ENCODE peak calls at places on chromosomes 5 and 9, in four cellular contexts. J is hepatocyte, A is MM.1S, G is GM23248. P is an unnamed sample.

GRCh38 chr5:71891856-71892255 is 172.8 kb downstream of the CARTPT start:
- DNase-seq in J (peak; percentile 64), A (no peak), G (peak; percentile 40), P (no peak)

GRCh38 chr9:110821064-110821463 is 152.5 kb downstream of the MUSK start:
- DNase-seq in J (no peak), A (peak; percentile 34), G (no peak), P (no peak)

GRCh38 chr9:108682191-108682590 is 173.6 kb downstream of the ACTL7B start:
- DNase-seq in J (no peak), A (no peak), G (no peak), P (no peak)

GRCh38 chr5:81239613-81240012 is 6.5 kb downstream of the CKMT2 start:
- DNase-seq in J (no peak), A (no peak), G (no peak), P (no peak)

GRCh38 chr9:108866001-108866420 is 3.9 kb downstream of the ACTL7A start:
- DNase-seq in J (no peak), A (no peak), G (no peak), P (no peak)

GRCh38 chr9:70411930-70412677 is 2.4 kb downstream of the KLF9 start:
- DNase-seq in J (peak; percentile 62), A (peak; percentile 33), G (peak; percentile 91), P (no peak)

GRCh38 chr5:14932902-14933475 is 61.4 kb upstream of the ANKH start:
- DNase-seq in J (no peak), A (no peak), G (peak; percentile 64), P (no peak)

GRCh38 chr9:125580701-125581286 is 126.2 kb downstream of the MAPKAP1 start:
- DNase-seq in J (no peak), A (no peak), G (no peak), P (no peak)

GRCh38 chr5:71910741-71911140 is 191.7 kb downstream of the CARTPT start:
- DNase-seq in J (no peak), A (no peak), G (no peak), P (no peak)

GRCh38 chr9:7169717-7170348 is 412.1 kb downstream of the KDM4C start:
- DNase-seq in J (no peak), A (no peak), G (peak; percentile 54), P (no peak)

GRCh38 chr5:163614787-163615186 is 109.4 kb downstream of the MAT2B start:
- DNase-seq in J (no peak), A (no peak), G (no peak), P (no peak)

GRCh38 chr9:136103651-136104487 is 8.8 kb upstream of the NACC2 start:
- DNase-seq in J (no peak), A (peak; percentile 45), G (no peak), P (peak; percentile 31)

GRCh38 chr5:103454774-103455173 is 107.8 kb downstream of the NUDT12 start:
- DNase-seq in J (no peak), A (no peak), G (peak; percentile 39), P (no peak)

GRCh38 chr5:42656661-42657035 is 100.0 kb upstream of the CCDC152 start:
- DNase-seq in J (no peak), A (peak; percentile 33), G (peak; percentile 24), P (peak; percentile 24)

GRCh38 chr5:133247881-133248642 is 196.2 kb downstream of the HSPA4 start:
- DNase-seq in J (peak; percentile 62), A (no peak), G (peak; percentile 38), P (no peak)

GRCh38 chr9:121735065-121735791 is 83.8 kb downstream of the DAB2IP start:
- DNase-seq in J (peak; percentile 50), A (no peak), G (peak; percentile 79), P (peak; percentile 72)

GRCh38 chr9:130239363-130239695 is 26.2 kb upstream of the HMCN2 start:
- DNase-seq in J (no peak), A (no peak), G (no peak), P (no peak)

GRCh38 chr9:130028493-130029222 is 14.3 kb downstream of the FNBP1 start:
- DNase-seq in J (peak; percentile 30), A (no peak), G (no peak), P (no peak)

GRCh38 chr9:127523312-127523851 is 72.1 kb downstream of the LRSAM1 start:
- DNase-seq in J (no peak), A (no peak), G (peak; percentile 49), P (no peak)

GRCh38 chr5:134464988-134465855 is 53.5 kb upstream of the CDKN2AIPNL start:
- DNase-seq in J (peak; percentile 7), A (no peak), G (no peak), P (peak; percentile 36)

GRCh38 chr9:4973246-4973645 is 11.8 kb upstream of the JAK2 start:
- DNase-seq in J (no peak), A (no peak), G (peak; percentile 41), P (no peak)

GRCh38 chr5:138676556-138677193 is 76.5 kb upstream of the CTNNA1 start:
- DNase-seq in J (no peak), A (no peak), G (no peak), P (no peak)

GRCh38 chr5:153782589-153783238 is 256.0 kb downstream of the FAM114A2 start:
- DNase-seq in J (peak; percentile 17), A (no peak), G (peak; percentile 44), P (no peak)

GRCh38 chr9:70340572-70340971 is 73.9 kb downstream of the KLF9 start:
- DNase-seq in J (peak; percentile 36), A (no peak), G (peak; percentile 72), P (peak; percentile 35)

GRCh38 chr9:104903609-104904008 is 24.3 kb downstream of the ABCA1 start:
- DNase-seq in J (peak; percentile 70), A (no peak), G (peak; percentile 67), P (no peak)

GRCh38 chr9:122904466-122904822 is 715 bp downstream of the RC3H2 start:
- DNase-seq in J (peak; percentile 52), A (peak; percentile 49), G (peak; percentile 65), P (peak; percentile 70)

GRCh38 chr5:74990194-74990593 is 62.2 kb downstream of the GCNT4 start:
- DNase-seq in J (no peak), A (no peak), G (no peak), P (no peak)

GRCh38 chr5:167993771-167994170 is 297.7 kb upstream of the WWC1 start:
- DNase-seq in J (no peak), A (no peak), G (peak; percentile 46), P (no peak)

GRCh38 chr5:128111818-128112448 is 28.4 kb downstream of the SLC12A2 start:
- DNase-seq in J (no peak), A (no peak), G (peak; percentile 68), P (no peak)

GRCh38 chr9:69198526-69199250 is 24.6 kb downstream of the TJP2 start:
- DNase-seq in J (no peak), A (no peak), G (no peak), P (no peak)

GRCh38 chr5:77852068-77852513 is 76.0 kb upstream of the TBCA start:
- DNase-seq in J (no peak), A (no peak), G (no peak), P (no peak)
- H3K9me3 ChIP-seq in J (no peaks in the 10 kb centered on the region), A (no peaks in the 10 kb centered on the region), G (no peaks in the 10 kb centered on the region), P (no peaks in the 10 kb centered on the region)

DNA sequence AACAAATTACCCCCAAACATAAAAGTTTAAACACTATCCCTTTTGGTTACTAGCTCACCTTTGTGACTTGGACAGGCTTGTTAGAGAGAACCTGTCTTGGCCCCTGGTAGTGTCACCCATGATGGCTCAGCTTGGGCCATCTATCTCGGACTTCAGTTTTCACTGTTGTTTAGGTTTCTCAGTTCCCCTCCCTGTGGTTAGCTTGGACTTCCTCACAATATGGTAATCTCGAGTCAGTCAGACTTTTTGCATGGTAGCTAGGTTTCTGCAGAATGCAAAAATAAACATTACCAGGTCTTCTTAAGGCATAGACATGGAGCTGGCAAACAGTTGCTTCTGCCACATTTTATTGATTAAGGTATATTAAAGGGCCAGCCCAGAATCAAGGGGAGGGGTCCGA is 324.3 kb upstream of the RORB start:
- DNase-seq in J (no peak), A (peak; percentile 70), G (no peak), P (no peak)
- H3K4me2 ChIP-seq in J (no peak overlapping the region), A (peak overlapping the region; percentile 51), G (no peak overlapping the region), P (no peak overlapping the region)

GRCh38 chr9:73080110-73080683 is 71.5 kb upstream of the ANXA1 start:
- DNase-seq in J (no peak), A (no peak), G (no peak), P (no peak)
- TF ChIP-seq EZH2phosphoT487 in J (no peak), A (no peak), G (no peak), P (no peak)

DNA sequence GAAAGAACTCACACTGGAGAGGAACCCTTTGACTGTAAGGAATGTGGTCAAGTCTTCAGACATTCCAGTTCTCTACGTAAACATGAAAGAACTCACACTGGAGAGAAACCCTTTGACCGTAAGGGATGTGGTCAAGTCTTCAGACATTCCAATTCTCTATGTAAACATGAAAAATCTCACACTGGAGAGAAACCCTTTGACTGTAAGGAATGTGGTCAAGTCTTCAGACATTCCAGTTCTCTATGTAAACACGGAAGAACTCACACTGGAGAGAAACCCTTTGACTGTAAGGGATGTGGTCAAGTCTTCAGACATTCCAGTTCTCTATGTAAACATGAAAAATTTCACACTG is 32.6 kb downstream of the MAPK9 start:
- DNase-seq in J (no peak), A (no peak), G (no peak), P (no peak)
- H3K9me3 ChIP-seq in J (peaks cover 59% of the 10 kb centered on the region), A (no peaks in the 10 kb centered on the region), G (peaks cover 14% of the 10 kb centered on the region), P (peaks cover 82% of the 10 kb centered on the region)

DNA sequence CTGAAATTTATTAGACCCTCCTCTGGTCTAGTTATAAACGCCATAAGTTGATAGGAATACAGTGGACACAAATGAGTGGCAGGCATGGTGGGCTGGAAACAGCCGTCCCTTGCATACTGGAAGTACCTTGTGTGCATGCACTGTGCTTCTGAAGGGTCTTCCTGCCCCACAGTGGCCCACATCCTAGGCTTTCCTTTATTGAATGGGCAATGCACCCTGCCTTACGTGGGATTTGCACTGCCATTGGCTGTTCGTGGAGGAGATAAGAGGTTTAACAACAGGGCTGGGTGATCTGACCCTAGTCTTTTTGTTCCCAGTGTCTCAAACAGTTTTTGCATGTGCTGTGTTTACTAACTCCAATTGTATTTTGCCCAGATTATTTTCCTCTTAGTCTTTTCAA is 480.8 kb downstream of the GADD45G start:
- DNase-seq in J (no peak), A (no peak), G (no peak), P (no peak)
- H3K4me2 ChIP-seq in J (no peak overlapping the region), A (no peak overlapping the region), G (no peak overlapping the region), P (no peak overlapping the region)

P was measured in OCI-LY7.